ENCODE peak calls at places on chromosomes 11 and 22, in eight cellular contexts. D is heart right ventricle; B is CD4-positive, CD25-positive, alpha-beta regulatory T cell; P is K562; A is heart left ventricle; H is spleen; T is IMR-90; C is tibial artery. K is an unnamed sample. For H3K4me1 and H3K36me3, the result is how much of the 10 kb centered on the place peaks cover.

GRCh38 chr11:68998390-68998911 is 14.6 kb downstream of the MRGPRF start:
- DNase-seq in D (peak), B (no peak), P (peak), A (no peak), H (peak), T (peak), C (no peak), K (no peak)

GRCh38 chr22:31125521-31126117 is 2.9 kb downstream of the INPP5J start:
- DNase-seq in D (no peak), B (no peak), P (no peak), A (no peak), H (peak), T (no peak), C (no peak), K (no peak)

GRCh38 chr11:97607301-97608000 is 1217.6 kb downstream of the JRKL start:
- DNase-seq in D (no peak), B (no peak), P (no peak), A (no peak), H (no peak), T (no peak), C (no peak), K (no peak)

GRCh38 chr11:64226507-64227051 is 505 bp downstream of the NUDT22 start:
- DNase-seq in D (peak), B (peak), P (peak), A (peak), H (peak), T (no peak), C (peak), K (no peak)

GRCh38 chr11:12675951-12676711 is 1.9 kb downstream of the TEAD1 start:
- DNase-seq in D (no peak), B (peak), P (no peak), A (no peak), H (no peak), T (peak), C (no peak), K (no peak)

GRCh38 chr11:72589802-72590761 is 84.1 kb downstream of the PDE2A start:
- DNase-seq in D (peak), B (peak), P (peak), A (peak), H (peak), T (no peak), C (no peak), K (no peak)

GRCh38 chr11:79982185-79982584 is 541.4 kb upstream of the TENM4 start:
- DNase-seq in D (no peak), B (no peak), P (no peak), A (no peak), H (no peak), T (no peak), C (no peak), K (no peak)

GRCh38 chr11:77374108-77374507 is 72.6 kb upstream of the GDPD4 start:
- DNase-seq in D (no peak), B (no peak), P (no peak), A (no peak), H (no peak), T (peak), C (no peak), K (no peak)

DNA sequence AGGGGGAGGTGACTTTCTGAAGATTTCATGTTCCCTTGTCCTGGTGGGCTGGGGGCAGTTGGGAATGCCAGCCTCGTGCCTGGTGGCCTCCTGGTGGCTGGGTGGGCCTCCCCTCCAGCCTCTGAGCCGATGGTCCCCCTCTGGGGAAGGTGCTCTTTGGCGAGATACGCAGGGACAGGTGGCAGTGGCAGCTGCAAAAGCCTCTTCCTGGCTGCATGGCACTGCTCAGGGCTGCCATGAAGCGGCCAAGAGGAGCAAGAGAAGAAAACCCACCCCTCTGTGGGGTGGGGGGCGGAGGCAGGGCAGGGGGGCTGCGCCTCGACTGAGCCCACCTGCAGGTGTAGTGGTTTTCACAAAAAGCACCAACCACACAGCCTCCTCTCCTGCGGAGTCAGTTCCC is 61.8 kb upstream of the PHF21B start:
- DNase-seq in D (no peak), B (no peak), P (no peak), A (no peak), H (no peak), T (no peak), C (no peak), K (no peak)
- H3K4me1 ChIP-seq in D (under half), B (under half), P (under half), A (under half), H (under half), T (under half), C (under half), K (under half)

DNA sequence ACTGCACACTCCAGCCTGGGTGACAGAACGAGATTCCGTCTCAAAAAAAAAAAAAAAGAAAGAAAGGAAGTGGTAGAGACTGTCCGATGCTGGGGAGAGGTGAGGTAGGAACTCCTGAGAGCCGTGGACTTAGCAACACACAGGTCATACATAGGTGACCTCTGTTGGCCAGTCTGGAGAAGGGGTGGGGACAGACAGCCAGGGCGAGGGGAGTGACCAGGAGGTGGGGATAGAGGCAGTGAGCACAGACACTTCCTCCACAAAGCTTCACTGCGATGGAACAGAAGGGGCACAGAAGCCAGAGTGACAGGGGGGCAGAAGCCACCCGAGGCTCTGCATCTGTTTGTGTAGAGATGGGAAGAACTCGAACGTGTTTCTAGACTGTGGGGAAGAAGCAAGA is 47.1 kb downstream of the MYH9 start:
- DNase-seq in D (no peak), B (no peak), P (no peak), A (no peak), H (no peak), T (no peak), C (no peak), K (no peak)
- H3K36me3 ChIP-seq in D (half or more), B (half or more), P (half or more), A (half or more), H (half or more), T (half or more), C (half or more), K (under half)

GRCh38 chr22:48675141-48675827 is 1152.4 kb downstream of the BRD1 start:
- DNase-seq in D (no peak), B (no peak), P (no peak), A (no peak), H (no peak), T (no peak), C (no peak), K (no peak)
- H3K27ac ChIP-seq in D (no peak), B (no peak), P (no peak), A (no peak), H (no peak), T (no peak), C (no peak), K (no peak)

GRCh38 chr22:25404556-25404922 is 159.9 kb upstream of the GRK3 start:
- DNase-seq in D (no peak), B (peak), P (peak), A (no peak), H (peak), T (no peak), C (no peak), K (no peak)
- H3K4me1 ChIP-seq in D (half or more), B (under half), P (under half), A (under half), H (under half), T (under half), C (under half), K (under half)

K was measured in Panc1.